ENCODE peak calls at places on chromosomes 11 and 22, in six cellular contexts. M is fibroblast of gingiva; Q is naive B cell; W is stimulated activated CD4-positive, alpha-beta T cell treated with anti-CD3 and anti-CD28 coated beads, Interleukin-15, amount 100 ng/mL, for 48 hours; R is hepatic stellate cell; Z is myocyte. H is an unnamed sample.
A peak's percentile ranks its signal among the peaks of the same experiment; 100 is the strongest.

GRCh38 chr22:19503869-19504268 is 20.3 kb downstream of the CLDN5 start:
- DNase-seq in Q (no peak), W (no peak), M (no peak), R (no peak), Z (no peak), H (no peak)

GRCh38 chr11:74256370-74257133 is 54.9 kb downstream of the P4HA3 start:
- DNase-seq in Z (no peak), Q (no peak), W (no peak), M (no peak), R (no peak), H (no peak)

GRCh38 chr22:24542641-24543040 is 12.3 kb downstream of the GUCD1 start:
- DNase-seq in W (no peak), Z (peak; percentile 98), M (no peak), R (no peak), Q (no peak), H (no peak)

GRCh38 chr22:46002757-46003270 is 25.9 kb upstream of the WNT7B start:
- DNase-seq in M (peak; percentile 61), Q (no peak), W (no peak), R (peak; percentile 96), Z (peak; percentile 83), H (no peak)

GRCh38 chr11:47233989-47234668 is 14.5 kb downstream of the ACP2 start:
- DNase-seq in R (peak; percentile 53), Z (peak; percentile 65), Q (no peak), M (peak; percentile 53), W (no peak), H (peak; percentile 76)

GRCh38 chr11:67558084-67558772 is 25.4 kb upstream of the GSTP1 start:
- DNase-seq in Q (no peak), R (peak; percentile 45), W (no peak), Z (peak; percentile 51), M (no peak), H (no peak)

GRCh38 chr11:109604506-109604905 is 182.5 kb downstream of the C11orf87 start:
- DNase-seq in W (no peak), R (no peak), Q (no peak), M (peak; percentile 3), Z (peak; percentile 2), H (no peak)

GRCh38 chr11:31340903-31341572 is 28.5 kb downstream of the DCDC1 start:
- DNase-seq in Z (peak; percentile 27), M (peak; percentile 13), Q (no peak), R (peak; percentile 8), W (no peak), H (peak; percentile 64)

GRCh38 chr11:119722281-119722794 is 6.7 kb downstream of the NECTIN1 start:
- DNase-seq in R (no peak), Q (no peak), M (no peak), Z (peak; percentile 13), W (no peak), H (no peak)

GRCh38 chr22:38285015-38285414 is 12.2 kb upstream of the TMEM184B start:
- DNase-seq in R (no peak), W (no peak), M (no peak), Q (no peak), Z (no peak), H (no peak)

GRCh38 chr11:76850815-76851214 is 9.9 kb upstream of the ACER3 start:
- DNase-seq in Z (no peak), W (no peak), M (peak; percentile 80), Q (no peak), R (no peak), H (no peak)

GRCh38 chr11:27313157-27313821 is 49.7 kb downstream of the CCDC34 start:
- DNase-seq in M (peak; percentile 77), W (no peak), Q (no peak), R (no peak), Z (no peak), H (no peak)

GRCh38 chr22:47373648-47374272 is 611.3 kb downstream of the TBC1D22A start:
- DNase-seq in R (no peak), Z (no peak), M (no peak), Q (no peak), W (no peak), H (no peak)

GRCh38 chr11:117334896-117335295 is 7.2 kb downstream of the CEP164 start:
- DNase-seq in Q (no peak), M (no peak), Z (no peak), W (no peak), R (no peak), H (no peak)

GRCh38 chr22:32859743-32860142 is 58.2 kb downstream of the TIMP3 start:
- DNase-seq in Q (no peak), Z (no peak), M (no peak), W (no peak), R (no peak), H (no peak)

GRCh38 chr22:19893363-19893762 is 38.7 kb upstream of the GNB1L start:
- DNase-seq in Q (no peak), W (no peak), R (no peak), Z (no peak), M (no peak), H (no peak)

H was measured in Kasumi-1.